ENCODE peak calls at places on chromosome 7, in ten cellular contexts. V is uterus, M is AG04450, E is vagina, Y is WERI-Rb-1, K is AG10803, I is osteoblast, J is left ventricle myocardium inferior, T is SK-N-SH, U is cardiac muscle cell. R is an unnamed sample.

GRCh38 chr7:107978815-107979408 is 24.0 kb downstream of the LAMB1 start:
- DNase-seq in V (no peak), M (no peak), E (no peak), Y (no peak), K (no peak), I (peak), J (no peak), T (no peak), U (no peak), R (no peak)

GRCh38 chr7:149856-150636 is 42.3 kb upstream of the FAM20C start:
- DNase-seq in V (peak), M (no peak), E (no peak), Y (no peak), K (peak), I (peak), J (peak), T (peak), U (no peak), R (no peak)

GRCh38 chr7:151742713-151743480 is 134.0 kb downstream of the PRKAG2 start:
- DNase-seq in V (no peak), M (no peak), E (no peak), Y (no peak), K (no peak), I (no peak), J (peak), T (no peak), U (no peak), R (no peak)

GRCh38 chr7:57651006-57651405 is 201.0 kb downstream of the ZNF716 start:
- DNase-seq in V (no peak), M (no peak), E (no peak), Y (no peak), K (no peak), I (no peak), J (no peak), T (peak), U (no peak), R (no peak)

GRCh38 chr7:152344253-152344652 is 91.5 kb downstream of the KMT2C start:
- DNase-seq in V (no peak), M (no peak), E (no peak), Y (no peak), K (no peak), I (no peak), J (no peak), T (no peak), U (no peak), R (no peak)

GRCh38 chr7:32588657-32589056 is 93.4 kb downstream of the AVL9 start:
- DNase-seq in V (no peak), M (no peak), E (no peak), Y (no peak), K (peak), I (peak), J (no peak), T (no peak), U (peak), R (no peak)

GRCh38 chr7:80542398-80542797 is 30.5 kb upstream of the GNAT3 start:
- DNase-seq in V (no peak), M (peak), E (no peak), Y (no peak), K (peak), I (peak), J (no peak), T (no peak), U (no peak), R (peak)

GRCh38 chr7:77331938-77332695 is 84.0 kb downstream of the GSAP start:
- DNase-seq in V (peak), M (peak), E (no peak), Y (peak), K (peak), I (peak), J (peak), T (peak), U (peak), R (peak)

GRCh38 chr7:86644282-86645173 is 819 bp downstream of the GRM3 start:
- DNase-seq in V (no peak), M (no peak), E (no peak), Y (no peak), K (no peak), I (no peak), J (no peak), T (peak), U (peak), R (no peak)

GRCh38 chr7:92988051-92988450 is 129.7 kb downstream of the SAMD9 start:
- DNase-seq in V (no peak), M (no peak), E (no peak), Y (no peak), K (peak), I (peak), J (no peak), T (peak), U (no peak), R (peak)

GRCh38 chr7:142581341-142581740 is 167.9 kb upstream of the PRSS1 start:
- DNase-seq in V (no peak), M (no peak), E (no peak), Y (no peak), K (peak), I (peak), J (no peak), T (no peak), U (peak), R (no peak)

GRCh38 chr7:55160539-55160938 is 141.7 kb downstream of the EGFR start:
- DNase-seq in V (no peak), M (peak), E (no peak), Y (no peak), K (peak), I (peak), J (no peak), T (no peak), U (no peak), R (no peak)

GRCh38 chr7:4606776-4607175 is 75.3 kb upstream of the FOXK1 start:
- DNase-seq in V (no peak), M (no peak), E (no peak), Y (no peak), K (no peak), I (no peak), J (no peak), T (peak), U (no peak), R (no peak)

GRCh38 chr7:141466151-141466904 is 84.9 kb upstream of the AGK start:
- DNase-seq in V (no peak), M (no peak), E (no peak), Y (no peak), K (no peak), I (peak), J (no peak), T (no peak), U (no peak), R (no peak)

GRCh38 chr7:82965088-82966036 is 197.3 kb downstream of the PCLO start:
- DNase-seq in V (no peak), M (no peak), E (no peak), Y (no peak), K (no peak), I (no peak), J (no peak), T (no peak), U (no peak), R (no peak)

GRCh38 chr7:94182066-94182465 is 177.9 kb upstream of the BET1 start:
- DNase-seq in V (no peak), M (peak), E (no peak), Y (no peak), K (peak), I (peak), J (no peak), T (no peak), U (no peak), R (no peak)

GRCh38 chr7:77459311-77459726 is 43.2 kb upstream of the GSAP start:
- DNase-seq in V (no peak), M (no peak), E (no peak), Y (no peak), K (no peak), I (no peak), J (no peak), T (no peak), U (no peak), R (peak)

GRCh38 chr7:99325597-99326407 is at the start of gene ARPC1A:
- DNase-seq in V (peak), M (peak), E (no peak), Y (peak), K (peak), I (peak), J (peak), T (peak), U (peak), R (peak)
- TF ChIP-seq CTCF in V (peak), M (peak), E (no peak), Y (peak), K (peak), I (peak), J (peak), T (peak), U (peak), R (no peak)

DNA sequence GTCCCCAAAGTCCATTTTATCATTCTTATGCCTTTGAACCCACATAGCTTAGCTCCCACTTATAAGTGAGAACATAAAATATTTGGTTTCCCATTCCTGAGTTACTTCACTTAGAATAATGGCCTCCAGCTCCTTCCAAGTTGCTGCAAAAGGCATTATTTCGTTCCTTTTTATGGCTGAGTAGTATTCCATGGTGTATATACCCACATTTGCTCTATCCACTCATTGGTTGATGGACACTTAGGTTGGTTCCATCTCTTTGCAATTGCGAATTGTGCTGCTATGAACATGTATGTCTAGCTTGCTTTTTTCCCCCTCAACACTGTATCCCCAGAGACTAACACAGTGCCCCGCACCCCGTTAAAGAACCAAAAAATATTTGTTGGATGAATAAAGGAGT is 670 bp upstream of the CAPZA2 start:
- DNase-seq in V (no peak), M (no peak), E (no peak), Y (no peak), K (no peak), I (no peak), J (no peak), T (no peak), U (no peak), R (no peak)
- H3K4me3 ChIP-seq in V (no peak), M (no peak), E (peak), Y (no peak), K (peak), I (no peak), J (peak), T (no peak), U (no peak), R (peak)

GRCh38 chr7:148535227-148535626 is 55.3 kb upstream of the C7orf33 start:
- DNase-seq in V (peak), M (no peak), E (no peak), Y (peak), K (no peak), I (peak), J (no peak), T (peak), U (peak), R (no peak)
- TF ChIP-seq CTCF in V (no peak), M (no peak), E (no peak), Y (peak), K (no peak), I (peak), J (no peak), T (peak), U (peak), R (no peak)

DNA sequence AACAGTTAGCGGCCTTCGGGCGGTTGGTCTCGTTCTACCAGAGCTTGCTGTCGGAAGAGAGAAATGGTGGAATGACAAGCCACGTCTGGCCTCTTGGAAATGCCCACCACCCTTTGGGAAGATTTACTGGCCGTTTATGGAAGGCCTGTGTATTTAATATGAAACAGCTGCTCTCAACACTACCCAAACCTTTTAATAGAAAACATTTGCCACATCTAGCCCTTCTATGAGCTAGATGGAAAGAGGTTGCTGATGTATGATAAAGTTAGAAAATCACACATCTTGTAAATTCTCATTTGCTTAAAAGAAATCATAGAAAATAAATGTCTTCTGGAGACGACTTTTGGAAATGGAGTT is 24.6 kb downstream of the NUP42 start:
- DNase-seq in V (no peak), M (no peak), E (no peak), Y (no peak), K (no peak), I (no peak), J (no peak), T (peak), U (no peak), R (no peak)
- H3K4me3 ChIP-seq in V (no peak), M (no peak), E (peak), Y (no peak), K (no peak), I (peak), J (peak), T (no peak), U (no peak), R (no peak)

DNA sequence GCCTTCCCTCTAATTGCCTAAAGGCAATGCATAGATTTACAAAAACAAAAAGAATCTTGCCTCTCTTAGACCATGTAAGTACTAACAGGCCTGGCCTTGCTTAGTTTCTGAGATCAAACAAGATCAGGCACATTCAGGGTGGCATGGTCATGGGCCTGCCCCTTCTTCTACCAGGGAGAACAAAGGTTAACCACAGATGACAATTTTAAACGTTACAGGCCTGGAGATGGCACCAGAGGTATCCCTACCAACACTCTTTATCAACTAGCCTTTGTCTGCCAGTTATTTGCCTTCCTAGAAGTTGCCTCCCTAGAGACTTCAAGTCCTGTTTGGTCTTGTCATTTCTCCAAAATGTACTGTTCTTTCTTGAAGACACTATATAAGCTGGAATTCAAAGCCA is 252.6 kb downstream of the DOCK4 start:
- DNase-seq in V (no peak), M (no peak), E (no peak), Y (no peak), K (no peak), I (no peak), J (no peak), T (peak), U (no peak), R (peak)
- TF ChIP-seq CTCF in V (no peak), M (no peak), E (no peak), Y (no peak), K (no peak), I (peak), J (peak), T (peak), U (no peak), R (peak)

DNA sequence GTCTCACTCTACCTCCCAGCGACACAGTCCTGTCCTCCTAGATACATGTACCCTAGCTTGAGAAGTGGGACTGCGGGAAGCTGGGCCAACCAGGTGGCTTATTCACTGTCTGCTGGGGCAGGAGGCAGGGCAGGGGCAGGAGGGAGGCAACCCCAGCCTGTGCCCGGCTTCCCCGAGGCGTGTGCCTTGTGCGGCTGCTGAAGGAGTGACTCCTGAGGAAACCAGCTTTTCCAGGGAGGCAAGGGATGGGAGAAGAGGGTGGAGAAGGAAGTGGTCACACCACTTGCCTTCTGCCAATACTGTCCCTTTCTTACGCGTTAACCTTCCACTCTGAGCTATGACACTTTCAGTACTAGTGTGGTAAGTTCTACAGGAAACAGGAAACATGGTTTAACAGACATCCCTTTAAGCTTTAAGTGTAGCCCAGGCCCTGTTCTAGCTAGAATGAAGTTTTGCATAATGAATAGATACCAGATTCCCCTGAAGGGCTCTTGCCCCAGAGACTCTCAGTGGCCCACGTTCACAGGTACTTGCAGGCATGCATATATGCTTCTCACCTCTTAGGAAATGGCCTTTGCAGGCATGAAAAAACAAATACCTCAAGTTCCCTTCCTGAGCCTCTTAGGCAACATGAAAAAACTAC is 40.6 kb downstream of the SYPL1 start:
- DNase-seq in V (no peak), M (no peak), E (peak), Y (no peak), K (no peak), I (no peak), J (no peak), T (peak), U (no peak), R (peak)
- H3K4me3 ChIP-seq in V (no peak), M (no peak), E (no peak), Y (no peak), K (no peak), I (no peak), J (no peak), T (no peak), U (no peak), R (no peak)

GRCh38 chr7:78607099-78607498 is 808.5 kb downstream of the PHTF2 start:
- DNase-seq in V (no peak), M (no peak), E (no peak), Y (peak), K (no peak), I (peak), J (no peak), T (no peak), U (no peak), R (no peak)
- TF ChIP-seq CTCF in V (no peak), M (peak), E (no peak), Y (peak), K (no peak), I (peak), J (no peak), T (peak), U (no peak), R (peak)

GRCh38 chr7:123485721-123486120 is 48.7 kb downstream of the IQUB start:
- DNase-seq in V (no peak), M (no peak), E (no peak), Y (no peak), K (no peak), I (no peak), J (no peak), T (no peak), U (no peak), R (no peak)
- H3K4me3 ChIP-seq in V (no peak), M (no peak), E (no peak), Y (no peak), K (no peak), I (no peak), J (no peak), T (no peak), U (no peak), R (no peak)

GRCh38 chr7:97844036-97844435 is 28.2 kb downstream of the ASNS start:
- DNase-seq in V (no peak), M (no peak), E (no peak), Y (no peak), K (no peak), I (no peak), J (no peak), T (peak), U (no peak), R (no peak)

GRCh38 chr7:97842772-97843345 is 29.3 kb downstream of the ASNS start:
- DNase-seq in V (no peak), M (no peak), E (no peak), Y (no peak), K (no peak), I (no peak), J (no peak), T (no peak), U (no peak), R (no peak)

GRCh38 chr7:97846945-97847344 is 25.3 kb downstream of the ASNS start:
- DNase-seq in V (no peak), M (no peak), E (no peak), Y (no peak), K (no peak), I (no peak), J (no peak), T (no peak), U (no peak), R (no peak)

GRCh38 chr7:97847791-97848190 is 24.4 kb downstream of the ASNS start:
- DNase-seq in V (no peak), M (no peak), E (no peak), Y (no peak), K (no peak), I (no peak), J (no peak), T (no peak), U (no peak), R (no peak)

GRCh38 chr7:97845622-97846203 is 26.5 kb downstream of the ASNS start:
- DNase-seq in V (no peak), M (no peak), E (no peak), Y (no peak), K (peak), I (peak), J (no peak), T (peak), U (peak), R (no peak)
- TF ChIP-seq CTCF in V (no peak), M (peak), E (no peak), Y (no peak), K (peak), I (peak), J (peak), T (peak), U (peak), R (peak)

GRCh38 chr7:157875230-157876179 is 538.7 kb downstream of the DNAJB6 start:
- DNase-seq in V (no peak), M (no peak), E (no peak), Y (peak), K (no peak), I (peak), J (no peak), T (peak), U (peak), R (no peak)
- H3K4me3 ChIP-seq in V (no peak), M (no peak), E (no peak), Y (no peak), K (no peak), I (no peak), J (peak), T (no peak), U (no peak), R (no peak)

R was measured in LNCaP clone FGC.